ENCODE peak calls at places on chromosomes 11 and 22, in ten cellular contexts. P, Y, N, O, Z, T, K, L, R and F are unnamed samples.

GRCh38 chr11:46362146-46363030 is 15.1 kb downstream of the DGKZ start:
- DNase-seq in L (no peak), K (no peak), T (no peak), N (no peak), Y (no peak), R (no peak), O (no peak), P (no peak), Z (no peak), F (no peak)

GRCh38 chr11:13040969-13041561 is 31.9 kb downstream of the RASSF10 start:
- DNase-seq in N (no peak), K (no peak), R (no peak), L (no peak), T (no peak), P (no peak), O (no peak), Z (no peak), Y (no peak), F (no peak)

GRCh38 chr11:121464352-121464946 is 11.7 kb upstream of the SORL1-AS1 start:
- DNase-seq in Y (peak), T (peak), Z (peak), R (peak), O (peak), K (peak), P (peak), N (no peak), L (no peak), F (peak)

GRCh38 chr11:19519912-19520641 is 192.6 kb upstream of the NAV2 start:
- DNase-seq in Y (no peak), N (no peak), P (no peak), R (no peak), K (no peak), Z (no peak), T (peak), O (no peak), L (no peak), F (no peak)

GRCh38 chr11:33507967-33508366 is 192.7 kb downstream of the C11orf91 start:
- DNase-seq in Y (no peak), L (no peak), Z (no peak), T (peak), P (no peak), O (peak), R (no peak), K (no peak), N (peak), F (no peak)

GRCh38 chr22:43796567-43796966 is 15.5 kb downstream of the EFCAB6 start:
- DNase-seq in R (peak), Z (no peak), T (peak), N (peak), K (peak), P (no peak), L (no peak), O (peak), Y (no peak), F (peak)

GRCh38 chr11:46294365-46295309 is 17.2 kb downstream of the CREB3L1 start:
- DNase-seq in L (no peak), O (peak), R (peak), Y (no peak), K (peak), N (no peak), P (no peak), Z (peak), T (peak), F (peak)

GRCh38 chr11:19953909-19954308 is 206.4 kb downstream of the DBX1 start:
- DNase-seq in Z (no peak), K (peak), O (peak), Y (no peak), R (peak), P (no peak), T (peak), L (no peak), N (no peak), F (peak)

GRCh38 chr11:119166368-119167076 is 2.0 kb upstream of the NLRX1 start:
- DNase-seq in R (peak), Z (no peak), O (peak), N (no peak), L (no peak), P (no peak), T (peak), K (peak), Y (no peak), F (peak)

GRCh38 chr22:35598396-35598710 is 18.8 kb downstream of the MB start:
- DNase-seq in Z (no peak), R (no peak), T (no peak), Y (no peak), P (no peak), L (no peak), O (no peak), K (no peak), N (no peak), F (no peak)

GRCh38 chr11:122487669-122488068 is 167.9 kb upstream of the UBASH3B start:
- DNase-seq in P (no peak), N (no peak), Z (no peak), R (no peak), T (no peak), O (no peak), L (no peak), Y (no peak), K (no peak), F (no peak)

GRCh38 chr22:17501679-17502285 is 61.5 kb upstream of the SLC25A18 start:
- DNase-seq in R (peak), K (peak), O (peak), P (peak), L (peak), T (peak), N (peak), Z (peak), Y (no peak), F (peak)

GRCh38 chr11:102476069-102476468 is 23.5 kb upstream of the TMEM123 start:
- DNase-seq in Z (no peak), L (no peak), R (no peak), O (peak), P (no peak), Y (no peak), N (no peak), T (peak), K (peak), F (no peak)

GRCh38 chr11:78742430-78742829 is 167.8 kb upstream of the NARS2 start:
- DNase-seq in O (no peak), T (peak), K (peak), Y (no peak), N (peak), P (no peak), Z (no peak), R (peak), L (no peak), F (peak)

GRCh38 chr11:119664063-119664572 is 64.9 kb downstream of the NECTIN1 start:
- DNase-seq in N (peak), Y (no peak), P (no peak), R (no peak), K (no peak), Z (no peak), L (no peak), T (peak), O (no peak), F (no peak)

GRCh38 chr11:14537134-14537599 is 17.0 kb upstream of the PSMA1 start:
- DNase-seq in K (peak), O (peak), P (no peak), R (peak), L (no peak), N (no peak), T (peak), Y (peak), Z (no peak), F (no peak)